ENCODE peak calls at places on chromosome 1, in seven cellular contexts. H is T-cell; N is Calu3; S is A549; Z is RPMI7951; Y is NCI-H526; G is activated T-cell treated with anti-CD3 and anti-CD28 coated beads, Interleukin-2, amount 50 U/mL, for 48 hours. Q is an unnamed sample.

GRCh38 chr1:198265073-198265661 is 108.4 kb downstream of the NEK7 start:
- DNase-seq in S (no peak), Y (no peak), H (no peak), G (no peak), Z (peak), N (no peak), Q (peak)

GRCh38 chr1:229563701-229564100 is 5.2 kb upstream of the ABCB10 start:
- DNase-seq in Z (no peak), H (no peak), Y (no peak), G (no peak), S (no peak), N (no peak), Q (no peak)

GRCh38 chr1:115840615-115841460 is at the start of gene NHLH2:
- DNase-seq in S (no peak), G (no peak), Y (peak), Z (peak), H (no peak), N (no peak), Q (no peak)

GRCh38 chr1:31703431-31704260 is at the start of gene COL16A1:
- DNase-seq in Y (no peak), H (no peak), N (no peak), Z (no peak), G (no peak), S (no peak), Q (no peak)

GRCh38 chr1:103525114-103525606 is 339 bp upstream of the RNPC3 start:
- DNase-seq in G (peak), Y (no peak), H (no peak), N (no peak), S (peak), Z (peak), Q (peak)

GRCh38 chr1:119000371-119001180 is 12.4 kb upstream of the TBX15 start:
- DNase-seq in N (no peak), S (no peak), G (no peak), H (no peak), Z (peak), Y (no peak), Q (no peak)

GRCh38 chr1:100921110-100921706 is 25.3 kb downstream of the SLC30A7 start:
- DNase-seq in S (peak), H (no peak), Z (peak), G (no peak), Y (peak), N (peak), Q (peak)

GRCh38 chr1:106944721-106945120 is 111.8 kb upstream of the PRMT6 start:
- DNase-seq in Y (no peak), Z (no peak), G (no peak), H (no peak), N (no peak), S (no peak), Q (no peak)

GRCh38 chr1:205513774-205514173 is 9.3 kb downstream of the CDK18 start:
- DNase-seq in N (no peak), S (no peak), Z (no peak), G (no peak), Y (no peak), H (no peak), Q (no peak)

GRCh38 chr1:17475729-17476128 is 36.3 kb upstream of the RCC2 start:
- DNase-seq in G (no peak), H (no peak), Y (no peak), S (no peak), Z (peak), N (peak), Q (no peak)

GRCh38 chr1:245822997-245823396 is 668.2 kb downstream of the KIF26B start:
- DNase-seq in H (no peak), N (no peak), Z (peak), G (no peak), Y (no peak), S (peak), Q (no peak)

GRCh38 chr1:37752583-37753471 is 12.1 kb downstream of the EPHA10 start:
- DNase-seq in Z (no peak), N (peak), H (no peak), S (peak), Y (peak), G (peak), Q (no peak)

GRCh38 chr1:52423055-52423454 is 18.7 kb downstream of the PRPF38A start:
- DNase-seq in Y (no peak), S (no peak), G (no peak), H (no peak), Z (no peak), N (no peak), Q (no peak)

GRCh38 chr1:228289996-228290881 is 82.4 kb downstream of the OBSCN start:
- DNase-seq in S (no peak), H (no peak), G (no peak), Y (no peak), N (no peak), Z (no peak), Q (no peak)

GRCh38 chr1:67749844-67750689 is 65.1 kb downstream of the GADD45A start:
- DNase-seq in Z (peak), H (no peak), N (peak), G (no peak), S (no peak), Y (peak), Q (peak)

GRCh38 chr1:168664069-168664834 is 64.8 kb downstream of the DPT start:
- DNase-seq in G (no peak), S (no peak), N (no peak), H (no peak), Y (no peak), Z (no peak), Q (no peak)

GRCh38 chr1:26162220-26162703 is 3.4 kb downstream of the FAM110D start:
- DNase-seq in S (peak), H (no peak), Z (no peak), N (no peak), Y (no peak), G (peak), Q (no peak)

GRCh38 chr1:59178339-59178744 is 118.6 kb upstream of the FGGY start:
- DNase-seq in Z (peak), S (no peak), H (no peak), Y (no peak), G (no peak), N (no peak), Q (no peak)

GRCh38 chr1:7948950-7949349 is 8.3 kb upstream of the TNFRSF9 start:
- DNase-seq in Y (no peak), H (no peak), N (no peak), S (no peak), Z (peak), G (peak), Q (no peak)

GRCh38 chr1:13513885-13514546 is at the start of gene LRRC38:
- DNase-seq in N (no peak), Y (no peak), S (no peak), Z (no peak), H (no peak), G (peak), Q (no peak)

GRCh38 chr1:159989581-159989980 is 35.5 kb upstream of the SLAMF9 start:
- DNase-seq in Z (no peak), Y (no peak), H (no peak), S (no peak), G (no peak), N (no peak), Q (no peak)

GRCh38 chr1:65114312-65114711 is 33.7 kb upstream of the AK4 start:
- DNase-seq in N (no peak), Z (peak), H (no peak), Y (no peak), S (no peak), G (no peak), Q (no peak)

GRCh38 chr1:42259059-42259738 is 75.8 kb downstream of the FOXJ3 start:
- DNase-seq in S (no peak), Y (no peak), G (no peak), N (no peak), H (no peak), Z (no peak), Q (no peak)

GRCh38 chr1:111199881-111200801 is at the start of gene DENND2D:
- DNase-seq in G (peak), Y (no peak), H (peak), N (peak), Z (no peak), S (no peak), Q (peak)

GRCh38 chr1:183932412-183932811 is 105.1 kb downstream of the COLGALT2 start:
- DNase-seq in Z (peak), S (no peak), H (no peak), G (no peak), N (no peak), Y (no peak), Q (no peak)

GRCh38 chr1:201125019-201125418 is 2.0 kb downstream of the ASCL5 start:
- DNase-seq in G (no peak), H (no peak), N (no peak), S (no peak), Y (no peak), Z (no peak), Q (no peak)

GRCh38 chr1:30315185-30315960 is 408.0 kb downstream of the MATN1 start:
- DNase-seq in H (no peak), N (no peak), S (no peak), Z (peak), G (no peak), Y (no peak), Q (peak)

GRCh38 chr1:2206813-2207488 is 12.4 kb upstream of the FAAP20 start:
- DNase-seq in H (no peak), G (no peak), S (no peak), Z (no peak), N (no peak), Y (no peak), Q (no peak)

GRCh38 chr1:43144228-43144627 is 27.9 kb downstream of the EBNA1BP2 start:
- DNase-seq in Y (no peak), G (no peak), Z (peak), S (no peak), H (no peak), N (no peak), Q (no peak)

GRCh38 chr1:63262148-63262770 is 60.1 kb upstream of the FOXD3 start:
- DNase-seq in S (no peak), N (no peak), G (no peak), H (no peak), Z (no peak), Y (no peak), Q (no peak)

GRCh38 chr1:28246427-28246832 is 10.5 kb downstream of the ATP5IF1 start:
- DNase-seq in Y (no peak), Z (no peak), G (no peak), H (no peak), S (no peak), N (peak), Q (peak)

GRCh38 chr1:233337505-233337904 is 10.0 kb downstream of the MAP3K21 start:
- DNase-seq in Y (no peak), S (no peak), N (no peak), G (no peak), Z (no peak), H (no peak), Q (no peak)

GRCh38 chr1:242146640-242147039 is 147.7 kb upstream of the MAP1LC3C start:
- DNase-seq in S (peak), N (no peak), H (no peak), Y (no peak), G (no peak), Z (no peak), Q (no peak)

GRCh38 chr1:100027212-100027611 is 57.4 kb downstream of the SLC35A3 start:
- DNase-seq in S (no peak), Y (no peak), N (no peak), G (no peak), Z (no peak), H (no peak), Q (no peak)